ENCODE peak calls at places on chromosomes 3 and 15, in ten cellular contexts. D is tibial artery; Z is cardiac muscle cell; R is heart left ventricle; N is tibial nerve; V is psoas muscle; S is spleen; J is breast epithelium; H is PC-9; F is CD4-positive, CD25-positive, alpha-beta regulatory T cell. O is an unnamed sample.

GRCh38 chr3:114973576-114973975 is 173.5 kb downstream of the ZBTB20 start:
- DNase-seq in D (no peak), R (no peak), S (no peak), Z (no peak), J (no peak), V (no peak), H (no peak), N (no peak), F (no peak), O (no peak)

GRCh38 chr3:178170698-178171535 is 365.3 kb upstream of the KCNMB2 start:
- DNase-seq in J (no peak), R (no peak), Z (no peak), V (no peak), F (no peak), S (no peak), N (peak; percentile 36), D (no peak), H (peak; percentile 22), O (no peak)

GRCh38 chr15:41840673-41841072 is 2.0 kb downstream of the PLA2G4B start:
- DNase-seq in H (no peak), D (no peak), S (no peak), V (no peak), Z (no peak), N (no peak), J (no peak), R (no peak), F (no peak), O (no peak)

GRCh38 chr3:38168151-38168987 is 3.0 kb downstream of the OXSR1 start:
- DNase-seq in Z (no peak), J (no peak), D (no peak), F (no peak), S (no peak), R (no peak), H (no peak), N (no peak), V (no peak), O (no peak)

GRCh38 chr3:105496343-105496742 is 129.6 kb downstream of the ALCAM start:
- DNase-seq in F (no peak), Z (no peak), D (no peak), R (no peak), V (no peak), H (no peak), N (no peak), S (no peak), J (no peak), O (no peak)

GRCh38 chr3:138097192-138097829 is 18.1 kb downstream of the DZIP1L start:
- DNase-seq in H (no peak), R (no peak), F (no peak), J (no peak), Z (no peak), V (no peak), D (no peak), N (no peak), S (no peak), O (no peak)

GRCh38 chr15:90780916-90781315 is 63.8 kb downstream of the BLM start:
- DNase-seq in J (no peak), S (no peak), D (no peak), V (no peak), H (no peak), F (peak; percentile 10), R (no peak), N (no peak), Z (no peak), O (no peak)

GRCh38 chr3:51836606-51837005 is 24.8 kb upstream of the IQCF2 start:
- DNase-seq in D (no peak), H (no peak), F (no peak), V (no peak), Z (no peak), J (no peak), S (no peak), R (no peak), N (no peak), O (no peak)

GRCh38 chr3:150544726-150545125 is 1.6 kb downstream of the SERP1 start:
- DNase-seq in H (no peak), J (no peak), R (no peak), F (no peak), N (no peak), S (no peak), Z (no peak), D (no peak), V (no peak), O (no peak)

GRCh38 chr15:63447277-63447676 is 57.1 kb upstream of the USP3 start:
- DNase-seq in H (no peak), D (no peak), S (no peak), Z (no peak), V (no peak), R (no peak), J (no peak), N (no peak), F (no peak), O (no peak)

DNA sequence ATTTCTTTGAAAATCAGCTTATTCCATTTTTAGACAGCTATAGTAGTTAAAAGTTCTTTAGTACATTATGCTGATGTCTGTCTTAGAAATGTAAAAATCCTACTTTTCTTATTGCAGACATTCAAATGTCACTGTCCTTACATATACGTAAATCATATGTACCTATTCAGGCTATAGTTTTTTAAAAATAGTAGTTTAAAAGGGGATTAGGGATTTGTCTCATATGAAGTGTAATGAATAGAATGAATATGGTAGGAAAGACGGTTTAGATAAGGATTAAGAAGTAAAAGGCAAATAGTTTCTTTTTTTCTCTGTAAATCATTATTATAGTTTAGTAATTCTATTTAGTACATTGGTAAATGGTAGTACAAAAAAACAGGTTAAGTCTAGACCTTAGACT is 7.4 kb downstream of the DIPK2A start:
- DNase-seq in H (no peak), V (no peak), D (no peak), N (no peak), J (no peak), F (no peak), S (no peak), Z (no peak), R (no peak), O (no peak)
- H3K27ac ChIP-seq in H (no peak overlapping the region), V (no peak overlapping the region), D (peak overlapping the region; percentile 54), N (no peak overlapping the region), J (peak overlapping the region; percentile 50), F (no peak overlapping the region), S (no peak overlapping the region), Z (no peak overlapping the region), R (peak overlapping the region; percentile 3), O (no peak overlapping the region)

DNA sequence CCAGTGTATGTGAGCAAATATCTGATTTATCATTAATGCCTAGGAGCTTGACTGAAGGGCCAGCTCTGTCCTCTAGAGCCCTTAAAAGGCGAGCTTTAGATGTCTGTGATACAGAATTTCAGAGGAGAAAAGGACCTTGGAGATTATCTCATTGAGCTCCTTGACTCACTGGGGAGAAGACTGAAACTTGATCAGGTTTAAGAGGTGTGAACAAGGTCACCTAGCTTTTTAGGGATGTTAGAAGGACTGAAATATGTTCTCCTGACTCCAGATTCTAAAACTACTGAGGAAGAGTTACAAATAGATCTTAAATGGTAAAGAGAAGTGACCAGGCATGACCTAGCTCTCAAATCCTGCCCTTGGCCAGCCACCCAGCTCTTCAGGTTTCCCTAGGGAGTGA is 193.7 kb upstream of the BHLHE40 start:
- DNase-seq in D (no peak), S (no peak), V (no peak), F (no peak), H (no peak), Z (no peak), R (no peak), J (no peak), N (no peak), O (no peak)
- H3K27ac ChIP-seq in D (no peak overlapping the region), S (no peak overlapping the region), V (no peak overlapping the region), F (no peak overlapping the region), H (peak overlapping the region; percentile 34), Z (no peak overlapping the region), R (no peak overlapping the region), J (no peak overlapping the region), N (no peak overlapping the region), O (no peak overlapping the region)

DNA sequence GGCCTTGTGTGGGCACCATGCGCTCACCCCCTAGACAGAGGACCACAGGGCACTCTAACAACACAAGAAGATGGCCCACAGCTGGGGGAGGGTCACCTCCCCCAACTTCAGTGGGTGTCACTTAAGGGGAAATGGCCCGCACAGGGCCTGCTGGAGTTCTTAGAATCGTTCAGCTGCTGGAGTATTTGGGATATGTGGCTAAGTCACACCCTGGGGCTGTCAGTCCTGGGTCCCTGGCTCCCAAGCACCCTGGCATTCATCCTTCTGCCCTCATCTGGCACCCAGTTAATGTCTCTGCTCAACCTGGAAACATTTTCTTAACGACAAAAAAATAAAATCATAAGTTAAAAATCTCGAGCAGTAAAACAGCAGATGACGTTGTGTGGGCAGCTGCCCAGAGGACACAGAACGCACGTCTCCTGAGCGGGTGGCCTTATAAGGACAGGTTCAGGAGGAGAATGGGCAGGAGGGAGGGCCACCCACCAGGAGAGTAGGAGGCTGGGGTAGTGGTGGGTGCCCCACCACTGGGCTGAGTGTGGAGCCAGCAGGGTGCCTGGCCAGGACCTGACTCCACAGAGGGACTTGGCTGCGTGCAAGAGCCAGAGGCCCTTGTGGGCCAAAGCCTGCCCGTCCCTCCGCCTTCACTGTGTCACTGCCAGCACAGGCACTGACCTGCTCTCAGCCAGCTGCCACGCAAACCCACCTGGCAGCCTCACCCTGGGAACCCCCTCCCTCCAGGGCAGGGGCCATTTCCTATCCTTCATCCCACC is 11.5 kb downstream of the KBTBD13 start:
- DNase-seq in D (peak; percentile 91), J (no peak), S (no peak), Z (no peak), R (peak; percentile 63), N (peak; percentile 42), F (no peak), V (no peak), H (no peak), O (no peak)
- H3K27ac ChIP-seq in D (peak overlapping the region; percentile 96), J (peak overlapping the region; percentile 98), S (no peak overlapping the region), Z (peak overlapping the region; percentile 70), R (peak overlapping the region; percentile 87), N (peak overlapping the region; percentile 77), F (no peak overlapping the region), V (peak overlapping the region; percentile 87), H (no peak overlapping the region), O (peak overlapping the region; percentile 86)

DNA sequence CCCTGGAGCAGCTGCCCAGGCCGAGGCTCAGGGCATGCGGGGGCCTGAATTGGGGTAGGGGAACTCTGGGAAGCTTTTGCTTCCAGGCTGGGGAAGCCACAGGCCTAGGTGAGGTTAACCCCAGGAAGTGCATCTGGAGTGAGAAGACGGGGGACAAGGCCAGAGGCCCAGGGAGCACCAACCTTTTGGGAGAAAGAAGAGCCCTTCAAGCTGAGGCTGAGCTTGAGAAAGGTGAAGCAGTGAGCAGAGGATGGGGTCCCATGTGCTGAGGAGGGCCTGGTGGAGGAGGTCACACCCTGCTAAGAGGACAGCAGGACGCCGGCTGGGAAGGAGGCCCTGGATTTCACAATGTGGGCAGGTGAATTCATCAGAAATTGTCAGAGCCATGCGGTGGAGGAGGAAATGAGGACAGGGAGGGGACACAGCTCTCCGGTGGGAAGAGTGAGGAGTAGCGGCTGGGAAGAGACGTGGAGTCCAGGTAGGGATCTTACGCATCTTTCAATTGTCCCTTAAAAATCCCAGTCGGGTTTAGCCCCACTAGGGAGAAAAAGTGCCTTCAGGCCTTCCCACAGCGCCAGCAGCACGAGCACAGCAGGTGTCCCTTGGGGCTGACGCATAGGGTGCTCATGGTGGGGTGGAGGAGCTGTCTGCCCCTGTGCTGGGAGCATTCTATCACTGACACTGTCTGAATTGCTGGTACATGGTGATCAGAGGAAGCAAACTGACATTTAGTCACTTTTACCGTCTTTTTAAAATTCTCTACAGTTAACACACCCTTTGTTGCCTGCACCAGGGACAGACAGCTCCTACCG is 50.9 kb downstream of the HCN4 start:
- DNase-seq in S (peak; percentile 41), D (no peak), V (no peak), J (no peak), F (no peak), Z (no peak), H (no peak), R (no peak), N (no peak), O (peak; percentile 38)
- H3K27ac ChIP-seq in S (no peak overlapping the region), D (no peak overlapping the region), V (no peak overlapping the region), J (no peak overlapping the region), F (no peak overlapping the region), Z (peak overlapping the region; percentile 55), H (no peak overlapping the region), R (no peak overlapping the region), N (no peak overlapping the region), O (no peak overlapping the region)

O was measured in kidney.